ENCODE peak calls at places on chromosome 9, in ten cellular contexts. X, Z, E, A, B, Y, H, F, S and D are unnamed samples.

GRCh38 chr9:82490019-82490499 is 501.5 kb downstream of the SPATA31D1 start:
- DNase-seq in X (no peak), Z (no peak), E (no peak), A (no peak), B (no peak), Y (no peak), H (no peak), F (no peak), S (no peak), D (no peak)

GRCh38 chr9:116482740-116483139 is 204.4 kb upstream of the TRIM32 start:
- DNase-seq in X (no peak), Z (no peak), E (no peak), A (peak), B (no peak), Y (no peak), H (no peak), F (peak), S (no peak), D (no peak)

GRCh38 chr9:14189578-14189977 is 124.4 kb downstream of the NFIB start:
- DNase-seq in X (no peak), Z (no peak), E (no peak), A (no peak), B (no peak), Y (no peak), H (no peak), F (no peak), S (no peak), D (no peak)

GRCh38 chr9:130467371-130467770 is 22.6 kb downstream of the ASS1 start:
- DNase-seq in X (no peak), Z (no peak), E (no peak), A (no peak), B (no peak), Y (no peak), H (no peak), F (no peak), S (no peak), D (no peak)

GRCh38 chr9:86281577-86282076 is 711 bp downstream of the ISCA1 start:
- DNase-seq in X (no peak), Z (no peak), E (no peak), A (no peak), B (no peak), Y (no peak), H (peak), F (no peak), S (no peak), D (no peak)

GRCh38 chr9:119811030-119811429 is 441.8 kb upstream of the BRINP1 start:
- DNase-seq in X (no peak), Z (no peak), E (no peak), A (no peak), B (no peak), Y (no peak), H (no peak), F (no peak), S (no peak), D (no peak)

GRCh38 chr9:107280543-107280942 is 2.5 kb upstream of the RAD23B start:
- DNase-seq in X (no peak), Z (no peak), E (no peak), A (no peak), B (no peak), Y (peak), H (no peak), F (no peak), S (no peak), D (no peak)

GRCh38 chr9:118473527-118473926 is 769.3 kb downstream of the TLR4 start:
- DNase-seq in X (no peak), Z (no peak), E (no peak), A (no peak), B (no peak), Y (no peak), H (no peak), F (no peak), S (no peak), D (no peak)

GRCh38 chr9:117258201-117258866 is 156.5 kb downstream of the ASTN2 start:
- DNase-seq in X (no peak), Z (no peak), E (no peak), A (no peak), B (no peak), Y (no peak), H (no peak), F (no peak), S (no peak), D (no peak)

GRCh38 chr9:133849076-133849670 is 111.0 kb upstream of the SARDH start:
- DNase-seq in X (no peak), Z (no peak), E (no peak), A (no peak), B (no peak), Y (no peak), H (no peak), F (no peak), S (no peak), D (no peak)

GRCh38 chr9:106878943-106879916 is 16.3 kb downstream of the ZNF462 start:
- DNase-seq in X (no peak), Z (no peak), E (peak), A (no peak), B (no peak), Y (no peak), H (peak), F (no peak), S (peak), D (peak)

GRCh38 chr9:4207881-4208615 is 91.8 kb downstream of the GLIS3 start:
- DNase-seq in X (no peak), Z (no peak), E (no peak), A (no peak), B (no peak), Y (no peak), H (no peak), F (no peak), S (no peak), D (no peak)

GRCh38 chr9:112377087-112377486 is 2.8 kb upstream of the HSDL2 start:
- DNase-seq in X (no peak), Z (no peak), E (no peak), A (no peak), B (no peak), Y (no peak), H (no peak), F (no peak), S (no peak), D (no peak)

GRCh38 chr9:108477538-108478006 is 378.2 kb downstream of the ACTL7B start:
- DNase-seq in X (no peak), Z (no peak), E (peak), A (no peak), B (no peak), Y (no peak), H (peak), F (no peak), S (no peak), D (no peak)

GRCh38 chr9:34253460-34253837 is 74.6 kb downstream of the UBAP1 start:
- DNase-seq in X (no peak), Z (no peak), E (no peak), A (no peak), B (no peak), Y (no peak), H (no peak), F (no peak), S (peak), D (no peak)

GRCh38 chr9:94149696-94150095 is 65.4 kb downstream of the PTPDC1 start:
- DNase-seq in X (no peak), Z (no peak), E (no peak), A (no peak), B (no peak), Y (no peak), H (no peak), F (no peak), S (no peak), D (no peak)

GRCh38 chr9:37747271-37747753 is 6.3 kb upstream of the TRMT10B start:
- DNase-seq in X (peak), Z (no peak), E (peak), A (no peak), B (peak), Y (peak), H (peak), F (peak), S (no peak), D (no peak)

GRCh38 chr9:126419475-126419874 is 92.8 kb downstream of the MVB12B start:
- DNase-seq in X (no peak), Z (no peak), E (no peak), A (no peak), B (no peak), Y (no peak), H (no peak), F (no peak), S (no peak), D (no peak)

GRCh38 chr9:22440841-22441240 is 5.8 kb upstream of the DMRTA1 start:
- DNase-seq in X (no peak), Z (no peak), E (no peak), A (peak), B (no peak), Y (no peak), H (no peak), F (no peak), S (no peak), D (no peak)

GRCh38 chr9:131734165-131734610 is 5.7 kb downstream of the RAPGEF1 start:
- DNase-seq in X (no peak), Z (no peak), E (peak), A (no peak), B (peak), Y (no peak), H (peak), F (no peak), S (no peak), D (peak)

DNA sequence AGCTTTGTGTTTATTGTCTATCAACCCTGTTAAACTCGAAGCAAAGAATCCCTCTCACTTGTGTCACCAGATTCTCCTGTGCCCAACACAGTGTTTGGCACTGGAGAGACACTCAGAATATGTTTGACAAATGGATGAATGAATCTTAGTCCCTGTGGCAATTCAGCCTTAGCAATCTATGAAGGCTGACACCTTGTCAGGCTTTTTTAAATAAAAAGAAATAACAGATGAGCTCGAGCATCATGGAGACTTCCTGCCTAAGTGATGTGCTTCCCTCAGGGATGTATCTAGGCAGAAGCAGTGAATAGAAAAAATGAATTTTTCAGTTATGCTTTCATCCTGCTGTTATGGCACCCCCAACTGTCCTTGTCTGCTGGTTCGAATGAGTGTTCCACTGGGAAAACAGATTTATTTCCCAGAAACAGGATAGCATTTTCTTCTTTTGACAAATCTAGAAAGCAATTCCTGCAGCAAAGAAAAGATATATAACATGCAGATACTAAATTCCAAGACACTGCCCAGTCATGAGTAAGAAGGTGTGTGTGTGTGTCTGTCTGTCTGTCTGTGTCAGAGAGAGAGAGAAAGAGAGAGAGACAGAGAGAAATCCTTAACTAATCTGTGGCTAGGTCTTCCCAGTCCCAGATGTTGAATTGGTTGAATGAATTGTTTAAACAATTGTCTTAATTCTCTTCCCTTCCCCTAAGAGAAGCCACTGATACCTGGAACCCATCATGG is 16.7 kb downstream of the MAMDC2 start:
- DNase-seq in X (no peak), Z (no peak), E (no peak), A (no peak), B (no peak), Y (no peak), H (no peak), F (no peak), S (no peak), D (no peak)
- TF ChIP-seq POLR2AphosphoS5 in X (no peak), Z (no peak), E (no peak), A (no peak), B (no peak), Y (no peak), H (no peak), F (no peak), S (no peak), D (no peak)

DNA sequence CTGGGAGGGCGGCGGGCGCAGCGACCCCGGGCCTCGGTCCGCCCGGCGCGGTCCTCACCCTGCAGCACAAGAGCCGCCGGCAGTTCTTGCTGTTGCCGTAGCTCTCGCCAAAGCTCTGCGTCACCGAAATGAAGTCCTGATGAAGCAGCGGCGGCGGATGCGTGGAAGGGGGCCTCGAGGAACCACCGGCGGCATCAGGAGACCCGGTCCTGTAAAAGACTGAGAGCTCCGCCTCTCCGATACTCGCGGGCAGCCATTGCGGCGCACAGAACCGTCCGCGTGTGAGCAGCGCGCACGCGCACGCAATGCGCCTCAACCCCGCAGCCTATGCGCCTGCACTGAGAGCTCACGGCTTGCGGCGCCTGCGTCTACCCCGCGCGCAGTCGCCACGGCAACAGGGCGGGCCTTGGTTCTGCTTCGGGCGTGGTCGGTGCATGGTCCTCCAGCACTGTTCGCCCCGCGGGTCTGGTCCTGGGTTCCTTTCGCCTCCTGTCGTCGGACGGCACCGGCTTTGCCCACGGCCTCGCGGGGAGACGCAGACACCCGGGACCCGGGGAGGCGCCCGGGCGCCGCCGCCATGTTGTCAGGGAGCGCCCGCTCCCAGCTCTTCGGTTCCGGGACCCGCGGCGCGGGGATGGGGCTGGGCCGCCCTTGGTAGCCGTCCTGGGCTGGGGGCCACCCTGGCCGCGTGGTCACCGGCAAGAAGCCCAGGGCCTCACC is 9.3 kb upstream of the GRIN1 start:
- DNase-seq in X (peak), Z (peak), E (peak), A (peak), B (peak), Y (peak), H (peak), F (peak), S (peak), D (peak)
- TF ChIP-seq POLR2A in X (peak), Z (no peak), E (peak), A (no peak), B (no peak), Y (peak), H (peak), F (peak), S (no peak), D (no peak)

GRCh38 chr9:128786681-128787582 is at the start of gene TBC1D13:
- DNase-seq in X (peak), Z (peak), E (peak), A (peak), B (peak), Y (peak), H (peak), F (peak), S (peak), D (peak)
- TF ChIP-seq POLR2AphosphoS5 in X (peak), Z (no peak), E (peak), A (peak), B (peak), Y (peak), H (peak), F (no peak), S (peak), D (peak)

GRCh38 chr9:128688501-128689292 is at the start of gene SET:
- DNase-seq in X (peak), Z (peak), E (peak), A (peak), B (peak), Y (peak), H (peak), F (peak), S (peak), D (peak)
- TF ChIP-seq POLR2A in X (peak), Z (peak), E (no peak), A (no peak), B (no peak), Y (peak), H (peak), F (peak), S (no peak), D (no peak)

GRCh38 chr9:105390901-105391300 is 56.9 kb upstream of the FSD1L start:
- DNase-seq in X (no peak), Z (no peak), E (no peak), A (no peak), B (no peak), Y (no peak), H (no peak), F (no peak), S (no peak), D (no peak)

GRCh38 chr9:105389789-105390188 is 58.0 kb upstream of the FSD1L start:
- DNase-seq in X (no peak), Z (no peak), E (no peak), A (no peak), B (no peak), Y (no peak), H (no peak), F (no peak), S (no peak), D (no peak)

GRCh38 chr9:105385372-105385985 is 62.4 kb upstream of the FSD1L start:
- DNase-seq in X (no peak), Z (no peak), E (no peak), A (no peak), B (no peak), Y (no peak), H (peak), F (no peak), S (peak), D (no peak)
- TF ChIP-seq POLR2AphosphoS5 in X (no peak), Z (no peak), E (no peak), A (no peak), B (no peak), Y (no peak), H (no peak), F (no peak), S (peak), D (no peak)

GRCh38 chr9:122370869-122371467 is at the start of gene PTGS1:
- DNase-seq in X (peak), Z (no peak), E (peak), A (peak), B (peak), Y (no peak), H (peak), F (peak), S (peak), D (peak)
- TF ChIP-seq POLR2A in X (no peak), Z (no peak), E (peak), A (no peak), B (no peak), Y (no peak), H (peak), F (no peak), S (peak), D (no peak)

GRCh38 chr9:121599186-121599871 is 52.1 kb upstream of the DAB2IP start:
- DNase-seq in X (no peak), Z (peak), E (no peak), A (peak), B (peak), Y (peak), H (peak), F (peak), S (peak), D (no peak)
- TF ChIP-seq POLR2AphosphoS5 in X (no peak), Z (no peak), E (no peak), A (peak), B (peak), Y (peak), H (no peak), F (no peak), S (peak), D (no peak)

GRCh38 chr9:6086006-6086655 is 70.7 kb upstream of the RANBP6 start:
- DNase-seq in X (no peak), Z (no peak), E (no peak), A (no peak), B (no peak), Y (no peak), H (no peak), F (no peak), S (no peak), D (no peak)

GRCh38 chr9:6076856-6077255 is 61.4 kb upstream of the RANBP6 start:
- DNase-seq in X (no peak), Z (no peak), E (no peak), A (no peak), B (no peak), Y (no peak), H (no peak), F (no peak), S (no peak), D (no peak)

GRCh38 chr9:6079386-6079785 is 64.0 kb upstream of the RANBP6 start:
- DNase-seq in X (no peak), Z (no peak), E (no peak), A (no peak), B (no peak), Y (no peak), H (no peak), F (no peak), S (no peak), D (no peak)

GRCh38 chr9:6078382-6079105 is 63.1 kb upstream of the RANBP6 start:
- DNase-seq in X (no peak), Z (no peak), E (no peak), A (no peak), B (no peak), Y (no peak), H (no peak), F (no peak), S (no peak), D (no peak)

DNA sequence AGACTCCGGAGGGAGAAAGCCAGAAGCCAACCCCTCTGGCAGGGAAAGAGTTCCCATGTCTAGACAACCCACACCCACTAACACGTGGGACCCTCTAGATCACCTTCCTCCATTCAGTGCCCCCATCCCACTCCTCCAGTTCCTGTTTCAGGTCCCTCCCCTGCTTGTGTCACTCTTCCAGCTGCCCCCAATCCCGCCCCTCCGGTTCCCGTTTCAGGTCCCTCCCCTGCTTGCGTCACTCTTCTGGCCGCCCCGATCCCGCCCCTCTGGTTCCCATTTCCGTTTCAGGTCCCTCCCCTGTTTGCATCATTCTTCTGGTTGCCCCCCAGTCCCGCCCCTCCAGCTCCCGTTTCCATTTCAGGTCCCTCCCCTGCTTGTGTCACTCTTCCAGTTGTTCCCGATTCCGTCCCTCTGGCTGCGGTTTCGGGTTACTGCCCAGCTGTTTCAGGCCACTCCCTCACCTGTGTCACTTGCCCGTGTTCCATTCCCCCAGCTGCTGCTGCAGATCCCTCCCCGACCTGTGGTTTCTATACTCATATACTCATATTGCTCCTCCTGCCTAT is 64.8 kb upstream of the RANBP6 start:
- DNase-seq in X (peak), Z (peak), E (peak), A (peak), B (peak), Y (peak), H (peak), F (peak), S (peak), D (peak)
- TF ChIP-seq POLR2A in X (no peak), Z (no peak), E (no peak), A (no peak), B (no peak), Y (no peak), H (no peak), F (peak), S (no peak), D (no peak)

GRCh38 chr9:120922404-120923173 is 4.0 kb downstream of the TRAF1 start:
- DNase-seq in X (no peak), Z (peak), E (no peak), A (no peak), B (no peak), Y (no peak), H (peak), F (no peak), S (peak), D (no peak)
- TF ChIP-seq POLR2AphosphoS5 in X (peak), Z (no peak), E (no peak), A (no peak), B (no peak), Y (no peak), H (no peak), F (no peak), S (no peak), D (no peak)